ENCODE peak calls at places on chromosomes 16 and 17, in ten cellular contexts. C is suprapubic skin, T is bronchial epithelial cell, A is cardiac muscle cell, K is fibroblast of mammary gland, D is gastrocnemius medialis, P is A549, S is A673, W is lower leg skin, M is aorta. J is an unnamed sample.

GRCh38 chr17:50641339-50641725 is 6.7 kb downstream of the ABCC3 start:
- DNase-seq in P (no peak), T (no peak), W (no peak), A (no peak), D (no peak), M (peak), C (no peak), S (no peak), K (no peak), J (no peak)

GRCh38 chr17:7404737-7405412 is 978 bp upstream of the TMEM256 start:
- DNase-seq in K (peak), M (peak), A (peak), T (no peak), W (peak), P (no peak), D (peak), C (peak), S (peak), J (no peak)

GRCh38 chr16:20868890-20869289 is 31.3 kb downstream of the DCUN1D3 start:
- DNase-seq in W (peak), T (no peak), C (peak), A (peak), S (no peak), P (peak), M (peak), K (peak), D (peak), J (peak)

GRCh38 chr16:1984347-1985225 is 593 bp downstream of the GFER start:
- DNase-seq in K (no peak), P (no peak), C (no peak), T (no peak), M (no peak), W (no peak), S (no peak), A (no peak), D (no peak), J (peak)

GRCh38 chr16:75379339-75379738 is 54.0 kb downstream of the CFDP1 start:
- DNase-seq in A (no peak), T (no peak), M (no peak), C (no peak), K (no peak), D (no peak), P (no peak), S (peak), W (no peak), J (no peak)

GRCh38 chr16:85243312-85243711 is 131.0 kb upstream of the CIBAR2 start:
- DNase-seq in P (no peak), S (no peak), M (no peak), D (no peak), W (no peak), K (no peak), C (no peak), T (peak), A (no peak), J (peak)

GRCh38 chr17:47414612-47415011 is 90.9 kb downstream of the EFCAB13 start:
- DNase-seq in D (no peak), A (no peak), T (no peak), C (no peak), W (no peak), M (no peak), P (no peak), S (no peak), K (no peak), J (no peak)

GRCh38 chr17:50470451-50470850 is 1.8 kb upstream of the CHAD start:
- DNase-seq in W (no peak), P (no peak), M (no peak), C (no peak), D (peak), S (no peak), A (no peak), K (no peak), T (no peak), J (no peak)

GRCh38 chr17:83192161-83192788 is 112.9 kb downstream of the METRNL start:
- DNase-seq in D (peak), C (peak), A (no peak), T (no peak), K (peak), M (peak), S (no peak), W (peak), P (no peak), J (no peak)

GRCh38 chr17:47731396-47731795 is 1.6 kb upstream of the TBX21 start:
- DNase-seq in M (peak), A (no peak), C (peak), S (no peak), K (no peak), D (no peak), W (no peak), T (no peak), P (no peak), J (no peak)

GRCh38 chr17:2694381-2695242 is 17.0 kb downstream of the CLUH start:
- DNase-seq in M (no peak), D (no peak), S (no peak), P (no peak), T (no peak), W (no peak), C (no peak), K (no peak), A (no peak), J (no peak)

GRCh38 chr16:21611178-21611545 is 11.8 kb downstream of the METTL9 start:
- DNase-seq in M (no peak), C (no peak), P (no peak), K (peak), A (no peak), T (peak), W (no peak), D (no peak), S (no peak), J (peak)

GRCh38 chr16:79698341-79698753 is 97.8 kb upstream of the MAF start:
- DNase-seq in M (no peak), D (no peak), T (no peak), S (no peak), P (no peak), K (peak), A (no peak), C (no peak), W (no peak), J (no peak)

GRCh38 chr17:79811036-79811887 is 14.4 kb upstream of the CBX8 start:
- DNase-seq in A (peak), C (no peak), D (no peak), K (no peak), S (peak), W (no peak), T (no peak), M (no peak), P (peak), J (peak)
- H3K4me3 ChIP-seq in A (peak), C (no peak), D (no peak), K (no peak), S (peak), W (no peak), T (no peak), M (no peak), P (peak), J (no peak)

DNA sequence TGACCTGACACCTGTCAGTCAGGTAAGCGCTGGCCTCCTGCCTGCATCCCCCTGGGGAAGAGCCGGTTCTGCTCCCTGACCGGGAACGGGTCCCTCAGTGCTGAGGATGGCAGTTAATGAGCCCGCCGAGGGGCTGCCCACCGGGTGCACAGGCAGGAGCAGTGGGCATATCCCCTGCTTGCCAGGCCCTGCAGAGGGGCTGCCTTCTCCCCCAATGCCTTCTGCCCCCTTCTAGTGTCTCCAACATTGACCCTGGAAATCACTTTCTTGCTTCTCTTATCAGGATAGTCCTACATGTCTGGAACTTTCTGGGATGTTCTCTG is 388.5 kb downstream of the SEC14L1 start:
- DNase-seq in M (no peak), W (no peak), A (no peak), S (no peak), D (no peak), C (peak), K (no peak), P (no peak), T (no peak), J (no peak)
- H3K4me3 ChIP-seq in M (no peak), W (no peak), A (no peak), S (no peak), D (no peak), C (no peak), K (no peak), P (no peak), T (no peak), J (no peak)

GRCh38 chr16:50272687-50273381 is 6.5 kb downstream of the ADCY7 start:
- DNase-seq in K (no peak), W (no peak), D (no peak), A (no peak), T (no peak), P (no peak), M (peak), S (no peak), C (peak), J (no peak)
- H3K4me3 ChIP-seq in K (no peak), W (no peak), D (no peak), A (no peak), T (no peak), P (no peak), M (no peak), S (no peak), C (no peak), J (no peak)

GRCh38 chr17:45423304-45423703 is 9.4 kb downstream of the ARHGAP27 start:
- DNase-seq in W (no peak), M (no peak), S (no peak), A (no peak), P (no peak), K (no peak), T (no peak), C (no peak), D (no peak), J (no peak)

GRCh38 chr17:45423936-45424335 is 8.7 kb downstream of the ARHGAP27 start:
- DNase-seq in P (no peak), C (no peak), A (no peak), W (no peak), D (no peak), M (peak), S (no peak), K (no peak), T (no peak), J (no peak)

GRCh38 chr17:45425125-45425983 is 7.3 kb downstream of the ARHGAP27 start:
- DNase-seq in K (peak), S (peak), A (peak), P (peak), D (no peak), C (no peak), T (peak), M (peak), W (peak), J (peak)

GRCh38 chr17:45425984-45426413 is 6.7 kb downstream of the ARHGAP27 start:
- DNase-seq in C (no peak), S (no peak), M (peak), D (no peak), P (no peak), A (no peak), T (no peak), K (no peak), W (no peak), J (no peak)

GRCh38 chr17:45424769-45425124 is 7.9 kb downstream of the ARHGAP27 start:
- DNase-seq in C (no peak), A (no peak), S (no peak), W (no peak), P (no peak), T (no peak), D (no peak), M (peak), K (no peak), J (no peak)
- H3K4me3 ChIP-seq in C (peak), A (peak), S (no peak), W (no peak), P (peak), T (peak), D (no peak), M (no peak), K (no peak), J (peak)

GRCh38 chr17:77445908-77446535 is 305.3 kb downstream of the SEC14L1 start:
- DNase-seq in M (no peak), C (no peak), W (no peak), T (no peak), D (no peak), A (no peak), K (no peak), P (no peak), S (no peak), J (no peak)
- H3K4me3 ChIP-seq in M (no peak), C (no peak), W (no peak), T (no peak), D (no peak), A (no peak), K (no peak), P (no peak), S (no peak), J (no peak)

DNA sequence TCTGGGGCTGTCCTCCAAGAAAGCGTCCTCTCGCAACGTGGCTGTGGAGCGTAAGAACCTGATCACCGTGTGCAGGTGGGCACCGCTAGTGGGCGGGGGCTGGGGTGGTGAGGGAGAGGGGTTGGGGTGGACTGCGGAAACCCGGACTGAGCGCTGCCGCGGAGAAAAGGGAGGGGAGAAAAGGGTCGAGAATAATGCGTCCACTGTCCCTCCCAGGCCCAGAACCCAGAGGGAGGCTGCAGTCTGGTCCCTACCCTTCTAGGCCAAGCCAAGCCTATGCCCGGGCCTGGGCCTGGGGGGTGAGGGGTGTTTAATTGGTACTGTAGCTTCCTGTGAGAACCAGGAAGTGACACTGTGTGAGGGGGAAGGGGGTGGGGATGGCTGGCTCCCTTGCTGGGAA is 464 bp downstream of the RUNDC3A start:
- DNase-seq in A (no peak), D (no peak), T (no peak), C (no peak), M (no peak), S (no peak), P (no peak), K (no peak), W (no peak), J (no peak)
- H3K4me3 ChIP-seq in A (no peak), D (peak), T (peak), C (peak), M (no peak), S (peak), P (no peak), K (no peak), W (no peak), J (no peak)

GRCh38 chr16:88782454-88783390 is 2.3 kb downstream of the PIEZO1 start:
- DNase-seq in T (peak), C (no peak), D (no peak), W (no peak), P (no peak), K (peak), A (no peak), S (peak), M (no peak), J (peak)
- H3K4me3 ChIP-seq in T (peak), C (peak), D (no peak), W (no peak), P (peak), K (peak), A (no peak), S (peak), M (no peak), J (peak)

GRCh38 chr17:4771519-4772234 is at the start of gene TM4SF5:
- DNase-seq in K (no peak), M (no peak), P (peak), A (no peak), W (no peak), C (no peak), T (no peak), D (no peak), S (no peak), J (no peak)

GRCh38 chr17:4769628-4770027 is 2.1 kb upstream of the TM4SF5 start:
- DNase-seq in P (no peak), C (no peak), D (no peak), W (no peak), S (no peak), A (no peak), K (peak), T (peak), M (no peak), J (peak)

GRCh38 chr17:4768281-4768680 is 3.4 kb upstream of the TM4SF5 start:
- DNase-seq in K (no peak), S (no peak), T (no peak), M (no peak), C (no peak), D (no peak), W (no peak), A (no peak), P (no peak), J (peak)

GRCh38 chr17:4770632-4771031 is 1.1 kb upstream of the TM4SF5 start:
- DNase-seq in M (no peak), S (no peak), T (no peak), W (no peak), A (no peak), D (no peak), P (no peak), K (no peak), C (no peak), J (no peak)

DNA sequence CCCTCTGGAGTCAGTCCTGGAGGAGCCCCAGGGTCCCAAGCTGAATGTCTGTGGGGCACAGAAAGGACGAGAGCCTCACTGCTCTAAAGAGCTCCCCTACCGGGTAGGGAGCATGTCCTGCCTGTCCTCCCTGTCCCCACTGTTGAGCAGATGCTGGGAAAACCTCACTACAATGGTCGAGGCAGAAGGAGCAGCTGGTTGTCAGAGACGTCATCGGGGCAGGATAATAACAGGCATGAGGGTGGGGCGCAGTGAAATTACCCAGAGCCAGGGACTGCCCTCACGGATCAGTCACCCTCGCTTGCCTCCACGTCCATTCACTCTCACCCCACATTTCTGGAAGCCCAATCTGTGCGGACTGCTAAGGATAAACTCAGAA is 538 bp downstream of the TM4SF5 start:
- DNase-seq in C (no peak), A (no peak), W (no peak), D (no peak), M (peak), K (no peak), P (no peak), T (no peak), S (no peak), J (no peak)
- H3K4me3 ChIP-seq in C (no peak), A (no peak), W (no peak), D (no peak), M (no peak), K (no peak), P (no peak), T (no peak), S (no peak), J (no peak)

GRCh38 chr17:19348806-19349205 is 13.7 kb downstream of the B9D1 start:
- DNase-seq in W (no peak), A (no peak), C (no peak), P (no peak), K (no peak), M (peak), D (no peak), T (no peak), S (no peak), J (no peak)
- H3K4me3 ChIP-seq in W (no peak), A (no peak), C (no peak), P (no peak), K (no peak), M (no peak), D (no peak), T (no peak), S (no peak), J (no peak)

J was measured in epithelial cell of esophagus.